ENCODE peak calls at places on chromosomes 6 and 20, in seven cellular contexts. G is activated T-cell treated with anti-CD3 and anti-CD28 coated beads, Interleukin-2, amount 50 U/mL, for 72 hours; F is hepatic stellate cell; H is neural crest cell; D is astrocyte of the spinal cord; P is stimulated activated CD8-positive, alpha-beta memory T cell treated with anti-CD3 and anti-CD28 coated beads, Interleukin-15, amount 100 ng/mL, for 1 hour; W is type B pancreatic cell. I is an unnamed sample.

GRCh38 chr6:90304308-90304707 is 7.7 kb upstream of the BACH2 start:
- DNase-seq in G (no peak), F (no peak), H (no peak), D (no peak), P (no peak), W (no peak), I (no peak)

GRCh38 chr6:163529605-163530004 is 115.1 kb downstream of the QKI start:
- DNase-seq in G (no peak), F (peak; percentile 58), H (no peak), D (peak; percentile 85), P (no peak), W (no peak), I (no peak)

GRCh38 chr20:59013959-59014608 is 5.1 kb upstream of the TUBB1 start:
- DNase-seq in G (no peak), F (peak; percentile 56), H (no peak), D (peak; percentile 75), P (no peak), W (peak; percentile 36), I (peak; percentile 53)

GRCh38 chr20:63456429-63457284 is 15.8 kb downstream of the KCNQ2 start:
- DNase-seq in G (no peak), F (peak; percentile 38), H (no peak), D (no peak), P (no peak), W (no peak), I (no peak)

GRCh38 chr20:57680131-57680716 is 29.6 kb downstream of the PMEPA1 start:
- DNase-seq in G (no peak), F (no peak), H (no peak), D (no peak), P (no peak), W (no peak), I (no peak)

GRCh38 chr20:4449977-4450715 is 271.6 kb upstream of the PRND start:
- DNase-seq in G (no peak), F (no peak), H (no peak), D (peak; percentile 58), P (no peak), W (no peak), I (no peak)

GRCh38 chr20:31968299-31969126 is 562 bp downstream of the XKR7 start:
- DNase-seq in G (peak; percentile 90), F (peak; percentile 80), H (peak; percentile 100), D (peak; percentile 56), P (peak; percentile 69), W (peak; percentile 99), I (peak; percentile 84)

GRCh38 chr6:162722633-162723032 is 4.9 kb downstream of the PRKN start:
- DNase-seq in G (no peak), F (no peak), H (no peak), D (no peak), P (no peak), W (no peak), I (no peak)

GRCh38 chr6:30100585-30101422 is 12.1 kb downstream of the TRIM31 start:
- DNase-seq in G (peak; percentile 17), F (peak; percentile 24), H (no peak), D (no peak), P (no peak), W (no peak), I (peak; percentile 21)